ENCODE peak calls at places on chromosomes 7 and 10, in nine cellular contexts. H, Q, P, R, D, B, E, I and K are unnamed samples.

GRCh38 chr7:105776986-105777910 is 99.2 kb downstream of the ATXN7L1 start:
- DNase-seq in H (no peak), Q (no peak), P (no peak), R (no peak), D (no peak), B (no peak), E (peak), I (no peak), K (no peak)

GRCh38 chr7:16564909-16565426 is 38.3 kb downstream of the LRRC72 start:
- DNase-seq in H (no peak), Q (no peak), P (no peak), R (peak), D (peak), B (peak), E (peak), I (no peak), K (no peak)

GRCh38 chr7:107998660-107999480 is 4.1 kb downstream of the LAMB1 start:
- DNase-seq in H (no peak), Q (no peak), P (no peak), R (no peak), D (no peak), B (no peak), E (no peak), I (no peak), K (no peak)

GRCh38 chr10:61024801-61025201 is 80.8 kb upstream of the RHOBTB1 start:
- DNase-seq in H (no peak), Q (peak), P (no peak), R (no peak), D (no peak), B (no peak), E (peak), I (no peak), K (no peak)

GRCh38 chr10:33365871-33366411 is 31.5 kb upstream of the NRP1 start:
- DNase-seq in H (no peak), Q (no peak), P (no peak), R (peak), D (peak), B (no peak), E (peak), I (no peak), K (no peak)

GRCh38 chr10:69372126-69372980 is 44.4 kb downstream of the TACR2 start:
- DNase-seq in H (no peak), Q (no peak), P (no peak), R (no peak), D (no peak), B (no peak), E (peak), I (no peak), K (no peak)

GRCh38 chr7:149772821-149773425 is 465 bp downstream of the ZNF467 start:
- DNase-seq in H (no peak), Q (no peak), P (no peak), R (peak), D (peak), B (no peak), E (no peak), I (peak), K (peak)

GRCh38 chr7:14698239-14698638 is 204.3 kb downstream of the DGKB start:
- DNase-seq in H (no peak), Q (no peak), P (no peak), R (no peak), D (no peak), B (no peak), E (no peak), I (no peak), K (no peak)

GRCh38 chr10:79046326-79046725 is 22.4 kb upstream of the ZMIZ1 start:
- DNase-seq in H (no peak), Q (no peak), P (no peak), R (no peak), D (no peak), B (no peak), E (no peak), I (no peak), K (no peak)

GRCh38 chr7:69738396-69738889 is 140.2 kb downstream of the AUTS2 start:
- DNase-seq in H (no peak), Q (no peak), P (no peak), R (no peak), D (no peak), B (no peak), E (no peak), I (no peak), K (no peak)

GRCh38 chr10:88661577-88661976 is 2.7 kb upstream of the LIPF start:
- DNase-seq in H (no peak), Q (no peak), P (no peak), R (no peak), D (no peak), B (no peak), E (no peak), I (no peak), K (no peak)

GRCh38 chr10:80530251-80530650 is 7.5 kb upstream of the SH2D4B start:
- DNase-seq in H (no peak), Q (no peak), P (peak), R (no peak), D (peak), B (peak), E (peak), I (peak), K (peak)

GRCh38 chr7:151135866-151136514 is 31.5 kb downstream of the GBX1 start:
- DNase-seq in H (no peak), Q (no peak), P (peak), R (no peak), D (no peak), B (no peak), E (no peak), I (no peak), K (no peak)

GRCh38 chr10:77029684-77030407 is 607.8 kb downstream of the KCNMA1 start:
- DNase-seq in H (no peak), Q (no peak), P (no peak), R (no peak), D (no peak), B (no peak), E (no peak), I (no peak), K (no peak)

GRCh38 chr7:17654940-17655339 is 285.4 kb downstream of the SNX13 start:
- DNase-seq in H (no peak), Q (no peak), P (no peak), R (no peak), D (no peak), B (no peak), E (no peak), I (no peak), K (no peak)

GRCh38 chr10:3353235-3353634 is 180.7 kb upstream of the PITRM1 start:
- DNase-seq in H (no peak), Q (no peak), P (no peak), R (no peak), D (no peak), B (no peak), E (no peak), I (no peak), K (peak)

GRCh38 chr10:123571978-123572377 is 94.2 kb upstream of the GPR26 start:
- DNase-seq in H (no peak), Q (peak), P (no peak), R (no peak), D (no peak), B (no peak), E (no peak), I (no peak), K (no peak)

GRCh38 chr7:14336256-14336655 is 346.8 kb upstream of the ETV1 start:
- DNase-seq in H (no peak), Q (no peak), P (no peak), R (no peak), D (no peak), B (no peak), E (no peak), I (no peak), K (no peak)

GRCh38 chr10:24958701-24959392 is 6.4 kb upstream of the PRTFDC1 start:
- DNase-seq in H (peak), Q (no peak), P (no peak), R (no peak), D (no peak), B (no peak), E (peak), I (no peak), K (no peak)

GRCh38 chr7:5214236-5214635 is 24.2 kb downstream of the WIPI2 start:
- DNase-seq in H (no peak), Q (no peak), P (no peak), R (no peak), D (no peak), B (no peak), E (no peak), I (no peak), K (no peak)

GRCh38 chr10:77226871-77227557 is 410.6 kb downstream of the KCNMA1 start:
- DNase-seq in H (no peak), Q (no peak), P (no peak), R (no peak), D (no peak), B (no peak), E (no peak), I (no peak), K (no peak)

GRCh38 chr10:73247509-73248258 is 629 bp upstream of the DNAJC9 start:
- DNase-seq in H (no peak), Q (no peak), P (no peak), R (no peak), D (no peak), B (no peak), E (no peak), I (no peak), K (no peak)

GRCh38 chr10:119755446-119755845 is 29.6 kb downstream of the INPP5F start:
- DNase-seq in H (no peak), Q (no peak), P (no peak), R (no peak), D (no peak), B (no peak), E (peak), I (no peak), K (no peak)

GRCh38 chr10:133384071-133384470 is 5.0 kb downstream of the PAOX start:
- DNase-seq in H (no peak), Q (no peak), P (no peak), R (no peak), D (no peak), B (no peak), E (no peak), I (no peak), K (no peak)

GRCh38 chr7:122886357-122887081 is at the start of gene CADPS2:
- DNase-seq in H (peak), Q (peak), P (peak), R (peak), D (peak), B (peak), E (peak), I (peak), K (peak)

GRCh38 chr7:158377800-158378623 is 209.6 kb downstream of the PTPRN2 start:
- DNase-seq in H (no peak), Q (no peak), P (no peak), R (no peak), D (no peak), B (no peak), E (no peak), I (peak), K (no peak)